ENCODE peak calls at places on chromosomes 4 and X, in four cellular contexts. E is CD8-positive, alpha-beta T cell; Y is HepG2; O is cardiac muscle cell. H is an unnamed sample. For H3K4me1 and H3K36me3, the result is how much of the 10 kb centered on the place peaks cover.

GRCh38 chrX:10648608-10649007 is 28.2 kb upstream of the MID1 start:
- DNase-seq in E (no peak), Y (no peak), O (peak), H (no peak)

GRCh38 chr4:1676605-1677525 is 7.2 kb downstream of the FAM53A start:
- DNase-seq in E (no peak), Y (no peak), O (no peak), H (no peak)

GRCh38 chr4:173424899-173425805 is 26.2 kb upstream of the SCRG1 start:
- DNase-seq in E (no peak), Y (no peak), O (peak), H (no peak)

GRCh38 chrX:20046270-20046669 is 55.4 kb upstream of the BCLAF3 start:
- DNase-seq in E (no peak), Y (no peak), O (no peak), H (no peak)

GRCh38 chrX:50697691-50698090 is 116.3 kb downstream of the SHROOM4 start:
- DNase-seq in E (no peak), Y (no peak), O (peak), H (no peak)

GRCh38 chr4:151142758-151143157 is 43.3 kb downstream of the RPS3A start:
- DNase-seq in E (no peak), Y (no peak), O (no peak), H (no peak)

GRCh38 chrX:106874075-106874474 is 29.1 kb downstream of the RIPPLY1 start:
- DNase-seq in E (no peak), Y (peak), O (peak), H (no peak)

GRCh38 chrX:53239474-53239873 is 14.5 kb upstream of the KDM5C start:
- DNase-seq in E (no peak), Y (peak), O (no peak), H (no peak)

GRCh38 chr4:81351653-81352455 is 119.9 kb downstream of the RASGEF1B start:
- DNase-seq in E (peak), Y (peak), O (peak), H (peak)

GRCh38 chr4:138910914-138911336 is 104.7 kb upstream of the NOCT start:
- DNase-seq in E (no peak), Y (peak), O (peak), H (peak)

GRCh38 chr4:126192506-126192905 is 877.8 kb downstream of the FAT4 start:
- DNase-seq in E (no peak), Y (no peak), O (no peak), H (no peak)

GRCh38 chr4:125728568-125728967 is 413.8 kb downstream of the FAT4 start:
- DNase-seq in E (no peak), Y (no peak), O (peak), H (no peak)

GRCh38 chr4:20249333-20249732 is 2.4 kb upstream of the SLIT2 start:
- DNase-seq in E (no peak), Y (no peak), O (peak), H (no peak)

GRCh38 chr4:116020141-116020722 is 906.8 kb upstream of the NDST4 start:
- DNase-seq in E (no peak), Y (no peak), O (no peak), H (no peak)

GRCh38 chrX:24293412-24293811 is 20.5 kb downstream of the SUPT20HL2 start:
- DNase-seq in E (no peak), Y (no peak), O (no peak), H (no peak)

GRCh38 chr4:90727938-90728337 is 600.7 kb downstream of the CCSER1 start:
- DNase-seq in E (no peak), Y (no peak), O (no peak), H (no peak)

GRCh38 chr4:168844261-168845039 is 165.6 kb downstream of the CBR4 start:
- DNase-seq in E (no peak), Y (no peak), O (no peak), H (no peak)

GRCh38 chr4:128769011-128769410 is 40.5 kb upstream of the JADE1 start:
- DNase-seq in E (no peak), Y (no peak), O (no peak), H (no peak)

GRCh38 chr4:54784188-54784671 is 126.5 kb downstream of the KIT start:
- DNase-seq in E (no peak), Y (no peak), O (peak), H (peak)

GRCh38 chr4:109649872-109650271 is 53.4 kb downstream of the CASP6 start:
- DNase-seq in E (no peak), Y (no peak), O (no peak), H (no peak)

GRCh38 chr4:87038837-87039715 is 104.3 kb downstream of the AFF1 start:
- DNase-seq in E (no peak), Y (no peak), O (peak), H (peak)

GRCh38 chrX:19904778-19905367 is 17.5 kb upstream of the SH3KBP1 start:
- DNase-seq in E (no peak), Y (peak), O (peak), H (no peak)

GRCh38 chrX:920234-920799 is 289.7 kb downstream of the SHOX start:
- DNase-seq in E (no peak), Y (no peak), O (no peak), H (no peak)

GRCh38 chrX:13373807-13374187 is 53.9 kb upstream of the ATXN3L start:
- DNase-seq in E (no peak), Y (no peak), O (peak), H (no peak)

GRCh38 chr4:43718369-43718768 is 730.2 kb downstream of the KCTD8 start:
- DNase-seq in E (no peak), Y (no peak), O (no peak), H (no peak)

GRCh38 chrX:120299928-120300327 is 11.3 kb downstream of the TMEM255A start:
- DNase-seq in E (no peak), Y (peak), O (no peak), H (no peak)

GRCh38 chr4:147994076-147994475 is 262.2 kb downstream of the ARHGAP10 start:
- DNase-seq in E (no peak), Y (no peak), O (peak), H (no peak)

GRCh38 chr4:41257257-41257900 is 651 bp downstream of the UCHL1 start:
- DNase-seq in E (no peak), Y (no peak), O (peak), H (peak)

GRCh38 chrX:154044045-154044444 is 24.3 kb upstream of the IRAK1 start:
- DNase-seq in E (no peak), Y (no peak), O (no peak), H (no peak)
- H3K4me1 ChIP-seq in E (under half), Y (under half), O (under half), H (under half)

DNA sequence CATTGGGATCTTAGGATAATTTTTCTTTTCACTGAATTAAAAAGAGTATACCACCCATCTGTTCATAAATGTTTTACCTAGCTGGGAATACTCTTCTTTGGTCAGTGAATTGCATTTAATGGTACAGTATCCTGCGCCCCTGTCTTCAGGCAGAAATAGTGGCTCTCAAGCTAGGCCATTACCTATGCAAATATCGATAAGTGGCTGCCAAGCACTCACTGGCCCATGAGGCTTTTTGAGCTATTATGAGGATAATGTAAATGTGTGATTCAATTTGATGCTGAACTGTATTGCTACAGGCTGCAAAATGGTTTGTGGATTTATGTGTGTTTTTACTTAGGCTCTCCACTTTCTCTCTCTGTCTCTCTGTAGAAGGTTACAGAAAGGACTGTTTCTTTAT is 30.1 kb upstream of the MTMR1 start:
- DNase-seq in E (no peak), Y (no peak), O (no peak), H (no peak)
- H3K4me3 ChIP-seq in E (no peak), Y (no peak), O (no peak), H (no peak)

GRCh38 chr4:70818921-70819320 is 20.8 kb downstream of the GRSF1 start:
- DNase-seq in E (no peak), Y (no peak), O (no peak), H (no peak)
- H3K36me3 ChIP-seq in E (under half), Y (under half), O (under half), H (under half)

GRCh38 chr4:6277139-6277802 is 7.6 kb downstream of the WFS1 start:
- DNase-seq in E (no peak), Y (peak), O (no peak), H (no peak)
- H3K4me1 ChIP-seq in E (under half), Y (half or more), O (under half), H (under half)

GRCh38 chr4:24968992-24969391 is 56.1 kb upstream of the CCDC149 start:
- DNase-seq in E (no peak), Y (no peak), O (no peak), H (no peak)
- H3K4me3 ChIP-seq in E (no peak), Y (no peak), O (no peak), H (no peak)

H was measured in aorta.